ENCODE peak calls at places on chromosomes 2 and 18, in five cellular contexts. T, F, J, B and L are unnamed samples.

GRCh38 chr2:223566398-223566797 is 35.8 kb downstream of the SCG2 start:
- DNase-seq in T (no peak), F (no peak), J (no peak), B (no peak), L (no peak)

GRCh38 chr2:69685321-69686048 is 41.9 kb upstream of the AAK1 start:
- DNase-seq in T (no peak), F (peak; percentile 32), J (no peak), B (peak; percentile 35), L (peak; percentile 54)

GRCh38 chr2:205934443-205934842 is 151.5 kb downstream of the INO80D start:
- DNase-seq in T (no peak), F (peak; percentile 19), J (no peak), B (no peak), L (no peak)

GRCh38 chr2:215027775-215028174 is 110.7 kb downstream of the ABCA12 start:
- DNase-seq in T (no peak), F (peak; percentile 11), J (no peak), B (no peak), L (no peak)

GRCh38 chr2:54396107-54396506 is 60.0 kb upstream of the SPTBN1 start:
- DNase-seq in T (no peak), F (peak; percentile 64), J (no peak), B (no peak), L (no peak)

GRCh38 chr2:241958818-241959545 is 89.5 kb downstream of the RTP5 start:
- DNase-seq in T (no peak), F (no peak), J (no peak), B (no peak), L (no peak)

GRCh38 chr18:71784777-71785176 is 759.4 kb downstream of the CBLN2 start:
- DNase-seq in T (no peak), F (no peak), J (no peak), B (no peak), L (peak; percentile 9)

GRCh38 chr2:104050632-104051242 is 803.2 kb upstream of the POU3F3 start:
- DNase-seq in T (peak; percentile 89), F (no peak), J (no peak), B (no peak), L (no peak)

GRCh38 chr2:54456526-54457325 is 599 bp downstream of the SPTBN1 start:
- DNase-seq in T (peak; percentile 21), F (peak; percentile 45), J (peak; percentile 50), B (peak; percentile 9), L (peak; percentile 11)

GRCh38 chr2:239827511-239827865 is 197.7 kb downstream of the NDUFA10 start:
- DNase-seq in T (no peak), F (no peak), J (no peak), B (no peak), L (no peak)

GRCh38 chr18:70288171-70288850 is 534 bp upstream of the SOCS6 start:
- DNase-seq in T (peak; percentile 38), F (peak; percentile 24), J (peak; percentile 58), B (no peak), L (peak; percentile 14)

GRCh38 chr2:170771049-170771937 is 1.1 kb downstream of the ERICH2 start:
- DNase-seq in T (peak; percentile 54), F (no peak), J (no peak), B (peak; percentile 44), L (peak; percentile 46)

GRCh38 chr2:166593403-166593802 is 99.4 kb upstream of the SCN7A start:
- DNase-seq in T (no peak), F (peak; percentile 95), J (no peak), B (no peak), L (no peak)

GRCh38 chr2:58350484-58350883 is 109.4 kb upstream of the FANCL start:
- DNase-seq in T (no peak), F (no peak), J (no peak), B (no peak), L (no peak)

GRCh38 chr2:128412181-128412871 is 93.7 kb upstream of the HS6ST1 start:
- DNase-seq in T (no peak), F (no peak), J (no peak), B (no peak), L (no peak)

GRCh38 chr2:72676341-72677025 is 149.3 kb downstream of the EXOC6B start:
- DNase-seq in T (no peak), F (no peak), J (no peak), B (no peak), L (no peak)

GRCh38 chr2:74925361-74925786 is 33.1 kb upstream of the POLE4 start:
- DNase-seq in T (no peak), F (no peak), J (no peak), B (no peak), L (no peak)

GRCh38 chr18:62450546-62451395 is 72.1 kb upstream of the ZCCHC2 start:
- DNase-seq in T (peak; percentile 92), F (peak; percentile 79), J (peak; percentile 77), B (no peak), L (no peak)

GRCh38 chr2:78814331-78814986 is 211.0 kb upstream of the REG3G start:
- DNase-seq in T (no peak), F (no peak), J (no peak), B (no peak), L (no peak)

GRCh38 chr2:241123816-241124536 is 21.9 kb upstream of the MTERF4 start:
- DNase-seq in T (no peak), F (no peak), J (peak; percentile 44), B (no peak), L (no peak)

GRCh38 chr2:69157441-69157840 is 144.5 kb downstream of the ANTXR1 start:
- DNase-seq in T (no peak), F (no peak), J (no peak), B (no peak), L (no peak)

GRCh38 chr18:73959341-73959740 is 188.3 kb downstream of the FBXO15 start:
- DNase-seq in T (peak; percentile 19), F (no peak), J (no peak), B (no peak), L (no peak)

GRCh38 chr2:236939751-236940229 is 145.9 kb upstream of the COPS8 start:
- DNase-seq in T (no peak), F (peak; percentile 19), J (no peak), B (no peak), L (no peak)

GRCh38 chr2:128448331-128449225 is 129.9 kb upstream of the HS6ST1 start:
- DNase-seq in T (no peak), F (no peak), J (no peak), B (no peak), L (no peak)

GRCh38 chr2:12964904-12965539 is 248.3 kb downstream of the TRIB2 start:
- DNase-seq in T (no peak), F (no peak), J (no peak), B (no peak), L (no peak)

GRCh38 chr2:32940598-32940997 is 6.2 kb upstream of the LTBP1 start:
- DNase-seq in T (no peak), F (no peak), J (no peak), B (no peak), L (no peak)